ENCODE peak calls at places on chromosomes 12 and 14, in five cellular contexts. Q is WERI-Rb-1, K is thyroid gland, H is lung, V is fibroblast of the aortic adventitia. R is an unnamed sample.
A peak's percentile ranks its signal among the peaks of the same experiment; 100 is the strongest.

GRCh38 chr14:61444215-61444768 is 122.9 kb downstream of the PRKCH start:
- DNase-seq in Q (no peak), K (no peak), H (peak; percentile 39), V (no peak), R (no peak)

GRCh38 chr14:91573894-91574837 is 64.1 kb upstream of the PPP4R3A start:
- DNase-seq in Q (peak; percentile 50), K (peak; percentile 53), H (peak; percentile 46), V (peak; percentile 53), R (peak; percentile 60)

GRCh38 chr14:91867316-91867988 is at the start of gene TC2N:
- DNase-seq in Q (no peak), K (no peak), H (no peak), V (no peak), R (no peak)

GRCh38 chr12:77888611-77889010 is 57.9 kb downstream of the NAV3 start:
- DNase-seq in Q (no peak), K (no peak), H (no peak), V (peak; percentile 74), R (no peak)

GRCh38 chr12:5376591-5377207 is 55.2 kb upstream of the NTF3 start:
- DNase-seq in Q (no peak), K (no peak), H (no peak), V (no peak), R (no peak)

GRCh38 chr12:56487448-56488040 is 417 bp downstream of the GLS2 start:
- DNase-seq in Q (peak; percentile 66), K (peak; percentile 71), H (no peak), V (no peak), R (no peak)

GRCh38 chr12:21818627-21819026 is 44.1 kb upstream of the KCNJ8 start:
- DNase-seq in Q (no peak), K (no peak), H (no peak), V (peak; percentile 91), R (no peak)

GRCh38 chr12:76551482-76551888 is 8.1 kb downstream of the OSBPL8 start:
- DNase-seq in Q (no peak), K (no peak), H (no peak), V (no peak), R (no peak)

GRCh38 chr14:81831128-81831815 is 297.6 kb upstream of the SEL1L start:
- DNase-seq in Q (no peak), K (peak; percentile 73), H (no peak), V (no peak), R (no peak)

GRCh38 chr12:99386907-99387306 is 260.6 kb upstream of the GARIN6 start:
- DNase-seq in Q (no peak), K (no peak), H (no peak), V (peak; percentile 1), R (no peak)

GRCh38 chr14:55832974-55833373 is 253.0 kb downstream of the KTN1 start:
- DNase-seq in Q (no peak), K (no peak), H (no peak), V (no peak), R (no peak)

GRCh38 chr14:70713096-70713875 is 71.6 kb downstream of the TTC9 start:
- DNase-seq in Q (no peak), K (peak; percentile 62), H (no peak), V (peak; percentile 16), R (no peak)

GRCh38 chr14:59097681-59098080 is 90.8 kb upstream of the DAAM1 start:
- DNase-seq in Q (no peak), K (no peak), H (no peak), V (peak; percentile 11), R (no peak)

GRCh38 chr12:124804011-124804621 is 59.5 kb downstream of the SCARB1 start:
- DNase-seq in Q (no peak), K (peak; percentile 85), H (peak; percentile 73), V (peak; percentile 61), R (peak; percentile 58)

GRCh38 chr12:14272954-14273910 is 92.2 kb upstream of the ATF7IP start:
- DNase-seq in Q (peak; percentile 16), K (no peak), H (no peak), V (no peak), R (no peak)

GRCh38 chr12:109873653-109874052 is 6.7 kb downstream of the GLTP start:
- DNase-seq in Q (no peak), K (no peak), H (no peak), V (peak; percentile 41), R (no peak)

GRCh38 chr12:2638273-2639019 is 156.3 kb upstream of the FKBP4 start:
- DNase-seq in Q (no peak), K (no peak), H (no peak), V (no peak), R (no peak)

GRCh38 chr14:47626151-47627035 is 49.0 kb downstream of the MDGA2 start:
- DNase-seq in Q (no peak), K (no peak), H (no peak), V (no peak), R (peak; percentile 1)

GRCh38 chr14:67487937-67488893 is at the start of gene TMEM229B:
- DNase-seq in Q (no peak), K (peak; percentile 24), H (peak; percentile 38), V (no peak), R (no peak)

GRCh38 chr12:32470936-32471335 is 71.6 kb downstream of the FGD4 start:
- DNase-seq in Q (no peak), K (no peak), H (no peak), V (no peak), R (no peak)

GRCh38 chr12:47067176-47067575 is 12.2 kb upstream of the PCED1B start:
- DNase-seq in Q (no peak), K (no peak), H (no peak), V (no peak), R (no peak)

GRCh38 chr14:94989946-94990345 is 167.4 kb downstream of the DICER1 start:
- DNase-seq in Q (no peak), K (no peak), H (no peak), V (no peak), R (no peak)

GRCh38 chr12:100904270-100904669 is 109.7 kb downstream of the ANO4 start:
- DNase-seq in Q (no peak), K (no peak), H (no peak), V (no peak), R (no peak)

GRCh38 chr14:57091030-57091608 is 177.6 kb downstream of the EXOC5 start:
- DNase-seq in Q (no peak), K (no peak), H (no peak), V (no peak), R (no peak)

GRCh38 chr12:123329799-123330198 is 34.8 kb downstream of the SBNO1 start:
- DNase-seq in Q (no peak), K (no peak), H (no peak), V (no peak), R (no peak)

DNA sequence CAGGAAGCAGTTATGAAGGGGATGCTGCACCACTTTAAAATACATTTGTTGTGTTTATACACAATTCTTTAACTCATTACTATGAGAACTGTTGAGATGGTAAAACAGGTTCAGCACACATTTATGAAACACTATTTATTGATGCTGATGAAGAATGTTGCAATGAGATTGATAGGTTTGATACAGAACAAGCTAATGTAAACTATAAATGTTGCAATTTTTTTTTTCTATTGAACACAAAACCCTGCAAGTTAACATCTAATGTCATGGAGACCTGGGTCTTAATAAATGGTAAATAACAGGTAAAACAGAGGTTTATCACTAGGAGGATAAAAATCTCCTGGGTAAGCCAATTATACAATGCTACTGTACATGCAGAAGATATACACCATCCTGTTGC is 857.6 kb downstream of the FSCB start:
- DNase-seq in Q (no peak), K (no peak), H (no peak), V (no peak), R (no peak)
- TF ChIP-seq CTCF in Q (no peak), K (no peak), H (no peak), V (no peak), R (no peak)

GRCh38 chr12:12017798-12018197 is 52.9 kb upstream of the BCL2L14 start:
- DNase-seq in Q (peak; percentile 32), K (no peak), H (no peak), V (no peak), R (no peak)
- TF ChIP-seq CTCF in Q (peak; percentile 59), K (peak; percentile 14), H (no peak), V (peak; percentile 5), R (no peak)

GRCh38 chr12:117469883-117470483 is 108.6 kb upstream of the NOS1 start:
- DNase-seq in Q (no peak), K (no peak), H (no peak), V (no peak), R (no peak)

GRCh38 chr12:117470804-117471203 is 109.4 kb upstream of the NOS1 start:
- DNase-seq in Q (no peak), K (no peak), H (no peak), V (no peak), R (no peak)

GRCh38 chr12:117476341-117476740 is 114.9 kb upstream of the NOS1 start:
- DNase-seq in Q (no peak), K (no peak), H (no peak), V (no peak), R (no peak)

GRCh38 chr12:117472983-117473382 is 111.6 kb upstream of the NOS1 start:
- DNase-seq in Q (peak; percentile 45), K (peak; percentile 49), H (no peak), V (no peak), R (no peak)

GRCh38 chr12:117473856-117474255 is 112.4 kb upstream of the NOS1 start:
- DNase-seq in Q (no peak), K (no peak), H (no peak), V (no peak), R (no peak)
- TF ChIP-seq CTCF in Q (no peak), K (no peak), H (no peak), V (no peak), R (no peak)

GRCh38 chr14:99437706-99438105 is 43.0 kb downstream of the SETD3 start:
- DNase-seq in Q (no peak), K (no peak), H (no peak), V (no peak), R (no peak)

GRCh38 chr14:99441918-99442317 is 38.7 kb downstream of the SETD3 start:
- DNase-seq in Q (no peak), K (no peak), H (no peak), V (no peak), R (no peak)

GRCh38 chr14:99441157-99441870 is 39.3 kb downstream of the SETD3 start:
- DNase-seq in Q (peak; percentile 69), K (no peak), H (no peak), V (no peak), R (no peak)

GRCh38 chr14:99436247-99437180 is 44.1 kb downstream of the SETD3 start:
- DNase-seq in Q (no peak), K (no peak), H (peak; percentile 36), V (no peak), R (no peak)

GRCh38 chr14:99440278-99440677 is 40.4 kb downstream of the SETD3 start:
- DNase-seq in Q (peak; percentile 37), K (no peak), H (no peak), V (no peak), R (no peak)
- TF ChIP-seq CTCF in Q (peak; percentile 41), K (no peak), H (no peak), V (no peak), R (no peak)

GRCh38 chr14:22265319-22266140 is 323.5 kb downstream of the DAD1 start:
- DNase-seq in Q (no peak), K (no peak), H (no peak), V (no peak), R (peak; percentile 14)
- TF ChIP-seq CTCF in Q (no peak), K (no peak), H (no peak), V (no peak), R (peak; percentile 44)

R was measured in PC-9.